ENCODE peak calls at places on chromosomes 16 and 17, in eight cellular contexts. B is activated CD4-positive, alpha-beta T cell treated with anti-CD3 and anti-CD28 coated beads for 36 hours; V is NCI-H460; K is neural crest cell; D is tibial artery; Q is brain microvascular endothelial cell; R is hypothalamus; I is NCI-H1436. X is an unnamed sample.

GRCh38 chr16:46789075-46789474 is 40.9 kb upstream of the MYLK3 start:
- DNase-seq in B (no peak), V (no peak), K (no peak), D (no peak), Q (no peak), R (no peak), I (no peak), X (no peak)

GRCh38 chr17:44004077-44004760 is at the start of gene NAGS:
- DNase-seq in B (peak), V (no peak), K (no peak), D (no peak), Q (no peak), R (no peak), I (no peak), X (no peak)

GRCh38 chr17:802481-802880 is 20.3 kb downstream of the MRM3 start:
- DNase-seq in B (no peak), V (no peak), K (no peak), D (no peak), Q (no peak), R (no peak), I (no peak), X (no peak)

GRCh38 chr17:49676276-49676868 is 1.5 kb downstream of the SPOP start:
- DNase-seq in B (no peak), V (no peak), K (no peak), D (no peak), Q (peak), R (no peak), I (no peak), X (no peak)

GRCh38 chr17:60534613-60535157 is 8.6 kb upstream of the APPBP2 start:
- DNase-seq in B (no peak), V (no peak), K (no peak), D (no peak), Q (no peak), R (no peak), I (no peak), X (no peak)

GRCh38 chr17:60087882-60088669 is 9.4 kb upstream of the HEATR6 start:
- DNase-seq in B (no peak), V (no peak), K (no peak), D (no peak), Q (peak), R (no peak), I (no peak), X (no peak)

GRCh38 chr17:79800325-79801155 is 3.7 kb upstream of the CBX8 start:
- DNase-seq in B (peak), V (no peak), K (no peak), D (no peak), Q (peak), R (no peak), I (peak), X (peak)

GRCh38 chr16:75351183-75351582 is 82.1 kb downstream of the CFDP1 start:
- DNase-seq in B (no peak), V (no peak), K (no peak), D (no peak), Q (peak), R (no peak), I (no peak), X (no peak)

GRCh38 chr17:31907342-31907975 is 6.0 kb upstream of the UTP6 start:
- DNase-seq in B (no peak), V (no peak), K (no peak), D (peak), Q (no peak), R (no peak), I (no peak), X (no peak)

GRCh38 chr16:80703391-80704071 is 100.9 kb downstream of the CDYL2 start:
- DNase-seq in B (no peak), V (no peak), K (no peak), D (no peak), Q (no peak), R (no peak), I (no peak), X (no peak)

GRCh38 chr16:16960785-16961184 is 510.0 kb downstream of the XYLT1 start:
- DNase-seq in B (no peak), V (no peak), K (no peak), D (no peak), Q (no peak), R (no peak), I (no peak), X (no peak)

GRCh38 chr17:29393451-29393850 is 3.3 kb downstream of the TAOK1 start:
- DNase-seq in B (no peak), V (no peak), K (no peak), D (no peak), Q (no peak), R (no peak), I (no peak), X (no peak)